ENCODE peak calls at places on chromosomes 16 and 17, in eight cellular contexts. One of them, this sample, is unnamed.

GRCh38 chr17:59234631-59235030 is 14.3 kb downstream of the GDPD1 start:
- DNase-seq in thoracic aorta: no peak
- DNase-seq in kidney epithelial cell: no peak
- DNase-seq in GM06990: no peak
- DNase-seq in left ventricle myocardium inferior: no peak
- DNase-seq in tibial artery: no peak
- DNase-seq in cardiac fibroblast: no peak
- DNase-seq in astrocyte of the spinal cord: no peak
- DNase-seq in this sample: no peak

GRCh38 chr17:80894439-80894721 is 97.3 kb upstream of the CHMP6 start:
- DNase-seq in thoracic aorta: no peak
- DNase-seq in kidney epithelial cell: no peak
- DNase-seq in GM06990: no peak
- DNase-seq in left ventricle myocardium inferior: no peak
- DNase-seq in tibial artery: no peak
- DNase-seq in cardiac fibroblast: no peak
- DNase-seq in astrocyte of the spinal cord: no peak
- DNase-seq in this sample: no peak

GRCh38 chr17:41555105-41555887 is 16.6 kb downstream of the KRT9 start:
- DNase-seq in thoracic aorta: no peak
- DNase-seq in kidney epithelial cell: no peak
- DNase-seq in GM06990: no peak
- DNase-seq in left ventricle myocardium inferior: no peak
- DNase-seq in tibial artery: no peak
- DNase-seq in cardiac fibroblast: no peak
- DNase-seq in astrocyte of the spinal cord: no peak
- DNase-seq in this sample: peak

GRCh38 chr16:66459878-66460277 is 32.8 kb downstream of the BEAN1 start:
- DNase-seq in thoracic aorta: no peak
- DNase-seq in kidney epithelial cell: no peak
- DNase-seq in GM06990: no peak
- DNase-seq in left ventricle myocardium inferior: no peak
- DNase-seq in tibial artery: no peak
- DNase-seq in cardiac fibroblast: no peak
- DNase-seq in astrocyte of the spinal cord: no peak
- DNase-seq in this sample: no peak

GRCh38 chr17:68759002-68759342 is 157.8 kb upstream of the FAM20A start:
- DNase-seq in thoracic aorta: no peak
- DNase-seq in kidney epithelial cell: no peak
- DNase-seq in GM06990: no peak
- DNase-seq in left ventricle myocardium inferior: no peak
- DNase-seq in tibial artery: no peak
- DNase-seq in cardiac fibroblast: no peak
- DNase-seq in astrocyte of the spinal cord: no peak
- DNase-seq in this sample: no peak

GRCh38 chr17:64638552-64639198 is 23.4 kb downstream of the SMURF2 start:
- DNase-seq in thoracic aorta: no peak
- DNase-seq in kidney epithelial cell: no peak
- DNase-seq in GM06990: no peak
- DNase-seq in left ventricle myocardium inferior: no peak
- DNase-seq in tibial artery: no peak
- DNase-seq in cardiac fibroblast: peak
- DNase-seq in astrocyte of the spinal cord: no peak
- DNase-seq in this sample: peak

GRCh38 chr17:68853439-68853838 is 101.8 kb downstream of the ABCA8 start:
- DNase-seq in thoracic aorta: no peak
- DNase-seq in kidney epithelial cell: no peak
- DNase-seq in GM06990: no peak
- DNase-seq in left ventricle myocardium inferior: no peak
- DNase-seq in tibial artery: no peak
- DNase-seq in cardiac fibroblast: peak
- DNase-seq in astrocyte of the spinal cord: no peak
- DNase-seq in this sample: no peak

GRCh38 chr17:67912088-67912487 is 84.2 kb downstream of the C17orf58 start:
- DNase-seq in thoracic aorta: no peak
- DNase-seq in kidney epithelial cell: no peak
- DNase-seq in GM06990: no peak
- DNase-seq in left ventricle myocardium inferior: no peak
- DNase-seq in tibial artery: no peak
- DNase-seq in cardiac fibroblast: no peak
- DNase-seq in astrocyte of the spinal cord: no peak
- DNase-seq in this sample: no peak

GRCh38 chr17:50835563-50836231 is at the start of gene WFIKKN2:
- DNase-seq in thoracic aorta: no peak
- DNase-seq in kidney epithelial cell: no peak
- DNase-seq in GM06990: no peak
- DNase-seq in left ventricle myocardium inferior: no peak
- DNase-seq in tibial artery: no peak
- DNase-seq in cardiac fibroblast: no peak
- DNase-seq in astrocyte of the spinal cord: no peak
- DNase-seq in this sample: no peak

GRCh38 chr16:3171181-3171854 is 16.7 kb upstream of the OR1F1 start:
- DNase-seq in thoracic aorta: no peak
- DNase-seq in kidney epithelial cell: no peak
- DNase-seq in GM06990: no peak
- DNase-seq in left ventricle myocardium inferior: no peak
- DNase-seq in tibial artery: no peak
- DNase-seq in cardiac fibroblast: no peak
- DNase-seq in astrocyte of the spinal cord: no peak
- DNase-seq in this sample: no peak

GRCh38 chr16:47460301-47460754 is 535 bp downstream of the ITFG1 start:
- DNase-seq in thoracic aorta: no peak
- DNase-seq in kidney epithelial cell: no peak
- DNase-seq in GM06990: no peak
- DNase-seq in left ventricle myocardium inferior: no peak
- DNase-seq in tibial artery: peak
- DNase-seq in cardiac fibroblast: no peak
- DNase-seq in astrocyte of the spinal cord: no peak
- DNase-seq in this sample: no peak

GRCh38 chr17:38441429-38442061 is 13.3 kb downstream of the ARHGAP23 start:
- DNase-seq in thoracic aorta: no peak
- DNase-seq in kidney epithelial cell: no peak
- DNase-seq in GM06990: no peak
- DNase-seq in left ventricle myocardium inferior: peak
- DNase-seq in tibial artery: no peak
- DNase-seq in cardiac fibroblast: no peak
- DNase-seq in astrocyte of the spinal cord: no peak
- DNase-seq in this sample: no peak

GRCh38 chr16:65546353-65546791 is 424.5 kb upstream of the CDH11 start:
- DNase-seq in thoracic aorta: no peak
- DNase-seq in kidney epithelial cell: no peak
- DNase-seq in GM06990: no peak
- DNase-seq in left ventricle myocardium inferior: no peak
- DNase-seq in tibial artery: no peak
- DNase-seq in cardiac fibroblast: no peak
- DNase-seq in astrocyte of the spinal cord: peak
- DNase-seq in this sample: peak

GRCh38 chr17:43721537-43722268 is 36.9 kb downstream of the SOST start:
- DNase-seq in thoracic aorta: no peak
- DNase-seq in kidney epithelial cell: no peak
- DNase-seq in GM06990: no peak
- DNase-seq in left ventricle myocardium inferior: no peak
- DNase-seq in tibial artery: no peak
- DNase-seq in cardiac fibroblast: peak
- DNase-seq in astrocyte of the spinal cord: no peak
- DNase-seq in this sample: peak

GRCh38 chr17:67050066-67050465 is 5.7 kb downstream of the CACNG1 start:
- DNase-seq in thoracic aorta: no peak
- DNase-seq in kidney epithelial cell: no peak
- DNase-seq in GM06990: no peak
- DNase-seq in left ventricle myocardium inferior: no peak
- DNase-seq in tibial artery: no peak
- DNase-seq in cardiac fibroblast: no peak
- DNase-seq in astrocyte of the spinal cord: no peak
- DNase-seq in this sample: no peak

GRCh38 chr16:27314161-27314723 is 468 bp downstream of the IL4R start:
- DNase-seq in thoracic aorta: peak
- DNase-seq in kidney epithelial cell: peak
- DNase-seq in GM06990: no peak
- DNase-seq in left ventricle myocardium inferior: peak
- DNase-seq in tibial artery: peak
- DNase-seq in cardiac fibroblast: peak
- DNase-seq in astrocyte of the spinal cord: peak
- DNase-seq in this sample: peak

GRCh38 chr16:74186589-74186988 is 110.0 kb upstream of the PSMD7 start:
- DNase-seq in thoracic aorta: no peak
- DNase-seq in kidney epithelial cell: no peak
- DNase-seq in GM06990: no peak
- DNase-seq in left ventricle myocardium inferior: no peak
- DNase-seq in tibial artery: no peak
- DNase-seq in cardiac fibroblast: no peak
- DNase-seq in astrocyte of the spinal cord: peak
- DNase-seq in this sample: peak

GRCh38 chr16:57538235-57538711 is 1.9 kb upstream of the CCDC102A start:
- DNase-seq in thoracic aorta: no peak
- DNase-seq in kidney epithelial cell: no peak
- DNase-seq in GM06990: peak
- DNase-seq in left ventricle myocardium inferior: no peak
- DNase-seq in tibial artery: no peak
- DNase-seq in cardiac fibroblast: no peak
- DNase-seq in astrocyte of the spinal cord: no peak
- DNase-seq in this sample: no peak

GRCh38 chr17:5115673-5116651 is at the start of gene USP6:
- DNase-seq in thoracic aorta: no peak
- DNase-seq in kidney epithelial cell: no peak
- DNase-seq in GM06990: peak
- DNase-seq in left ventricle myocardium inferior: no peak
- DNase-seq in tibial artery: no peak
- DNase-seq in cardiac fibroblast: no peak
- DNase-seq in astrocyte of the spinal cord: no peak
- DNase-seq in this sample: no peak
- H3K4me3 ChIP-seq in thoracic aorta: peak
- H3K4me3 ChIP-seq in kidney epithelial cell: no peak
- H3K4me3 ChIP-seq in GM06990: no peak
- H3K4me3 ChIP-seq in left ventricle myocardium inferior: peak
- H3K4me3 ChIP-seq in tibial artery: no peak
- H3K4me3 ChIP-seq in cardiac fibroblast: no peak
- H3K4me3 ChIP-seq in astrocyte of the spinal cord: no peak
- H3K4me3 ChIP-seq in this sample: no peak

DNA sequence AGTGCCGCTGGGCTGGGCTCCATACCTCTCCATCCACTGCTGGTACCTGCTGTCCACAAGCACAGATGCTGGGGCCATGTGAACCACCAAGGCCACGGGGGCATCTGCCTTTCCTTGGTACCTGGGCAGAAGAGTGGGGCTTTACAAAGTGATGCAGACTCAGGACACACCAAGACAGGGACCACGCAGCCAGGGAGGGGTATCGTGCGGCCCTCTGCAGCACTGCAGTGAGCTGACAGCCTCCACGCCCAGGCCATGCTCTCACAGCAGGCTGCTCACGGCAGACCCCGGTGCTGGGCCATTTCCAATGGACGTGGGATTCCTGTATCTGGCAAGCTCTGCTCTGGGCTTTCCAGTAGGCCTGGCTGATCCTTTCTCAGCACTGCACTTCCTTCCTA is 14.4 kb downstream of the ELAC2 start:
- DNase-seq in thoracic aorta: no peak
- DNase-seq in kidney epithelial cell: no peak
- DNase-seq in GM06990: no peak
- DNase-seq in left ventricle myocardium inferior: no peak
- DNase-seq in tibial artery: no peak
- DNase-seq in cardiac fibroblast: no peak
- DNase-seq in astrocyte of the spinal cord: no peak
- DNase-seq in this sample: no peak
- TF ChIP-seq CTCF in thoracic aorta: no peak
- TF ChIP-seq CTCF in kidney epithelial cell: no peak
- TF ChIP-seq CTCF in GM06990: no peak
- TF ChIP-seq CTCF in left ventricle myocardium inferior: peak
- TF ChIP-seq CTCF in tibial artery: no peak
- TF ChIP-seq CTCF in cardiac fibroblast: no peak
- TF ChIP-seq CTCF in astrocyte of the spinal cord: no peak
- TF ChIP-seq CTCF in this sample: no peak

GRCh38 chr17:57858838-57859237 is 9.0 kb upstream of the MRPS23 start:
- DNase-seq in thoracic aorta: no peak
- DNase-seq in kidney epithelial cell: no peak
- DNase-seq in GM06990: no peak
- DNase-seq in left ventricle myocardium inferior: no peak
- DNase-seq in tibial artery: no peak
- DNase-seq in cardiac fibroblast: no peak
- DNase-seq in astrocyte of the spinal cord: no peak
- DNase-seq in this sample: no peak

GRCh38 chr17:57861737-57862409 is 12.0 kb upstream of the MRPS23 start:
- DNase-seq in thoracic aorta: peak
- DNase-seq in kidney epithelial cell: no peak
- DNase-seq in GM06990: no peak
- DNase-seq in left ventricle myocardium inferior: peak
- DNase-seq in tibial artery: peak
- DNase-seq in cardiac fibroblast: peak
- DNase-seq in astrocyte of the spinal cord: no peak
- DNase-seq in this sample: peak

GRCh38 chr17:57861000-57861736 is 11.3 kb upstream of the MRPS23 start:
- DNase-seq in thoracic aorta: peak
- DNase-seq in kidney epithelial cell: no peak
- DNase-seq in GM06990: no peak
- DNase-seq in left ventricle myocardium inferior: peak
- DNase-seq in tibial artery: peak
- DNase-seq in cardiac fibroblast: peak
- DNase-seq in astrocyte of the spinal cord: peak
- DNase-seq in this sample: no peak

GRCh38 chr17:57859601-57860413 is 10.0 kb upstream of the MRPS23 start:
- DNase-seq in thoracic aorta: no peak
- DNase-seq in kidney epithelial cell: no peak
- DNase-seq in GM06990: no peak
- DNase-seq in left ventricle myocardium inferior: no peak
- DNase-seq in tibial artery: no peak
- DNase-seq in cardiac fibroblast: no peak
- DNase-seq in astrocyte of the spinal cord: no peak
- DNase-seq in this sample: no peak

DNA sequence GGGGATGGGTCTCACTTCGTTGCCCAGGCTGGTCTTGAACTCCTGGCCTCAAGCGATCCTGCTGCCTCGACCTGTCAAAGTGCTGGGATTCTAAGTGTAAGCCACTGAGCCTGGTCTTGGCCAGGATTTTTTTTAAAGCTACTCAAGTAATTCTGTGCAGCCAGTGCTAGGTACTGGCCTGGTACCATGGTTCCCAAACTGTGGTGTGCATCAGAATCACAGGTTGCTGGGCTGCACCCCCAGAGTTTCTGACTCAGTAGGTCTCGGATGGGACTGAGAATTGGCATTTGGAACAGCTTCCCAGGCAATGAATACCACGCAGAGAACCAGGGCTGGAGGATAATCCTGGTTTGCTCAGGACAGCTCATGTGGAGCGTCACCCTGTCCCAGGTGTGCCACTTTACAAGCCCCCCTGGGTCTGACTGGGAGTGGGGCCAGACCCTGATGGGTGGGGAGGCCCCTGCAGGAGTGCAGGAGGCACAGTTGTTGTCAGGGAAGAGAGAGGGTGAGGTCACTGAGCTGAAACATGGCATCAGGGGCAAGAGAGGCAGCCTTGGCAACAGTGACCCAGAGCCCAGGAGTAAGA is 10.7 kb upstream of the MRPS23 start:
- DNase-seq in thoracic aorta: no peak
- DNase-seq in kidney epithelial cell: no peak
- DNase-seq in GM06990: no peak
- DNase-seq in left ventricle myocardium inferior: no peak
- DNase-seq in tibial artery: no peak
- DNase-seq in cardiac fibroblast: no peak
- DNase-seq in astrocyte of the spinal cord: no peak
- DNase-seq in this sample: no peak
- H3K4me3 ChIP-seq in thoracic aorta: peak
- H3K4me3 ChIP-seq in kidney epithelial cell: no peak
- H3K4me3 ChIP-seq in GM06990: no peak
- H3K4me3 ChIP-seq in left ventricle myocardium inferior: peak
- H3K4me3 ChIP-seq in tibial artery: no peak
- H3K4me3 ChIP-seq in cardiac fibroblast: no peak
- H3K4me3 ChIP-seq in astrocyte of the spinal cord: no peak
- H3K4me3 ChIP-seq in this sample: no peak

GRCh38 chr16:62190426-62190825 is 154.2 kb upstream of the CDH8 start:
- DNase-seq in thoracic aorta: no peak
- DNase-seq in kidney epithelial cell: peak
- DNase-seq in GM06990: no peak
- DNase-seq in left ventricle myocardium inferior: no peak
- DNase-seq in tibial artery: no peak
- DNase-seq in cardiac fibroblast: peak
- DNase-seq in astrocyte of the spinal cord: peak
- DNase-seq in this sample: no peak
- TF ChIP-seq CTCF in thoracic aorta: no peak
- TF ChIP-seq CTCF in kidney epithelial cell: peak
- TF ChIP-seq CTCF in GM06990: peak
- TF ChIP-seq CTCF in left ventricle myocardium inferior: peak
- TF ChIP-seq CTCF in tibial artery: no peak
- TF ChIP-seq CTCF in cardiac fibroblast: peak
- TF ChIP-seq CTCF in astrocyte of the spinal cord: peak
- TF ChIP-seq CTCF in this sample: no peak